ENCODE peak calls at places on chromosome 1, in four cellular contexts. One of them, this sample, is unnamed.

GRCh38 chr1:154342836-154343472 is 17.6 kb downstream of the ATP8B2 start:
- DNase-seq in K562: no peak
- DNase-seq in GM12878: no peak
- DNase-seq in HepG2: no peak
- DNase-seq in this sample: no peak

GRCh38 chr1:155499953-155500621 is 62.5 kb downstream of the ASH1L start:
- DNase-seq in K562: no peak
- DNase-seq in GM12878: peak
- DNase-seq in HepG2: no peak
- DNase-seq in this sample: peak

GRCh38 chr1:23387494-23387893 is 17.9 kb upstream of the ZNF436 start:
- DNase-seq in K562: no peak
- DNase-seq in GM12878: no peak
- DNase-seq in HepG2: no peak
- DNase-seq in this sample: no peak

GRCh38 chr1:85393490-85393889 is 71.5 kb downstream of the DDAH1 start:
- DNase-seq in K562: no peak
- DNase-seq in GM12878: no peak
- DNase-seq in HepG2: no peak
- DNase-seq in this sample: no peak

GRCh38 chr1:101128211-101128727 is 102.7 kb upstream of the DPH5 start:
- DNase-seq in K562: peak
- DNase-seq in GM12878: peak
- DNase-seq in HepG2: peak
- DNase-seq in this sample: peak

GRCh38 chr1:70066711-70067110 is 138.7 kb downstream of the LRRC40 start:
- DNase-seq in K562: no peak
- DNase-seq in GM12878: no peak
- DNase-seq in HepG2: no peak
- DNase-seq in this sample: no peak

GRCh38 chr1:10378071-10378841 is 20.6 kb upstream of the PGD start:
- DNase-seq in K562: peak
- DNase-seq in GM12878: no peak
- DNase-seq in HepG2: no peak
- DNase-seq in this sample: peak

GRCh38 chr1:239243003-239243402 is 143.4 kb upstream of the CHRM3 start:
- DNase-seq in K562: no peak
- DNase-seq in GM12878: no peak
- DNase-seq in HepG2: no peak
- DNase-seq in this sample: no peak

GRCh38 chr1:181397841-181398240 is 85.5 kb upstream of the CACNA1E start:
- DNase-seq in K562: no peak
- DNase-seq in GM12878: peak
- DNase-seq in HepG2: no peak
- DNase-seq in this sample: no peak

DNA sequence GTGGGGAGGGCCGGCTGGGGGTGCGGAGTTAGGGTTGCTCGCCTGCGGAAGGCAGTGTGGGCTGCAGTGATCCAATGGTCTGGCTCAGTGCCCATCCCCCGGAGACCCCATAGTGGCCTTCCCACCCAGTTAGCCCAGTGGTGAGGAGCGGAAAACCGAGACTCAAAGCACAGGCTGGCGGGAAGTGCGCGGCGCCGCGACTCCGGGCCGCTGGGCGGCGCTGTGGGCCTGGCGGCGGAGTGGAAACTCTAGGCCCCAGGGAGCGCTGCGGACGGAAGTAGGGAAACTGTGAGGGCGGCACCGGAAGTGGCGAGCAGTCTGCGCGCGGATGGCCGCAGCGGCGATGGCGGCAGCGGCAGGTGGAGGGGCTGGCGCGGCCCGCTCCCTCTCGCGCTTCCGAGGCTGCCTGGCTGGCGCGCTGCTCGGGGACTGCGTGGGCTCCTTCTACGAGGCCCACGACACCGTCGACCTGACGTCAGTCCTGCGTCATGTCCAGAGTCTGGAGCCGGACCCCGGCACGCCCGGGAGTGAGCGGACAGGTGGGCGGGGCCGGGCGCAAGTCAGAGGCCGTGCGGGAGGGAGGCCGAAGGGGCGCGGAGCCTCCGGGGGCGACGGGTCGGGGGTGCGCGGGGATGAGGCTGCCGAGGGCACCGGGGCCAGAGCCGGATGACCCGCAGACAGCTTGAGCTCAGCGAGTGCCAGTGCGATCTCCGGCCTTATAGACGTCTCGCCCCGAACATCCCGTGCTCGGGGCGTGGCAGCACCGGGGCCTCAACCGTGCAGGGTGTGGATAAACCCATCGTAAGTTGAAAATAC is at the start of gene ADPRS:
- DNase-seq in K562: peak
- DNase-seq in GM12878: peak
- DNase-seq in HepG2: peak
- DNase-seq in this sample: peak
- TF ChIP-seq REST in K562: peak
- TF ChIP-seq REST in GM12878: peak
- TF ChIP-seq REST in HepG2: peak
- TF ChIP-seq REST in this sample: peak

DNA sequence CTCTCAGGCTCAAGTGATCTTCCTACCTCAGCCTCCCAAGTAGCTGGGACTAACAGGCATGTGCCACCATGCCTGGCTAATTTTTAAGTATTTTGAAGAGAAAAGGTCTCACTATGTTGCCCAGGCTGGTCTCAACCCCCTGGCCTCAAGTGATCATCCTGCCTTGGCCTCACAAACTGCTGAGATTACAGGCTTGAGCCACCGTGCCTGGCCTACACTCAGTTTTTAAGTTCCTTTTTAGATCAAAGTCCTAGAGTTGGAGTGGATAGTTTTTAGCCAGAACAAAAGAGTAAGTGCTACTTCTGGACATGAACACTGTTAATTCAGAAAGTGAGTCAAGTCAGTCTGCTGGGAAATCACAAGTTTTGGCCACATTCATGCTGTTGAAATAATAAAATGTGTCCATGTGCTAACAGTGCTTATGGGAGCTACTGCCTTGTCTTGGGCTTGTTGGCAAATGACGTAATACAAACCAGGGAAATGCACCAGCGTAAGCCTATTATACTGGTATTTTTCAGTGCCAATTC is 84.2 kb downstream of the NDUFS5 start:
- DNase-seq in K562: no peak
- DNase-seq in GM12878: no peak
- DNase-seq in HepG2: no peak
- DNase-seq in this sample: no peak
- TF ChIP-seq GABPA in K562: no peak
- TF ChIP-seq GABPA in GM12878: no peak
- TF ChIP-seq GABPA in HepG2: no peak
- TF ChIP-seq GABPA in this sample: no peak

DNA sequence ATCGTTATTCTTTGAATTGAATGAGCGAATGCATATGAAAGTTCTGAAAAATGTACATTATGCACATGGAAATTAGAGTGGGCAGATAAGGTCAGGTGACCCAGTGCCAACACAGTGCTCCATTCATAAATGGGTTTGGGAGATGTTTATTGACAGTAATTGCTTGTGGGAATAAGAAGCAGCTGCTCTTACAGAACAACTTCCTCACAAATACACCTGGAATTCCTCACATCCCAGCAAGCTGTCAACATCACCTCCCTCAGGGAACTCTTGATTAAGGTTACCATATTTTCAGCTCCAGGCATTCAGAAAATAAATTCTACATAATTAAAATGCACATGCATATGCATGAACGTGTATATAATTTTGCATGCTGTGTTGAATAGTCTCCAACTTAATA is 54.9 kb upstream of the GNG12 start:
- DNase-seq in K562: no peak
- DNase-seq in GM12878: no peak
- DNase-seq in HepG2: no peak
- DNase-seq in this sample: no peak
- TF ChIP-seq POLR2AphosphoS5 in K562: no peak
- TF ChIP-seq POLR2AphosphoS5 in GM12878: no peak
- TF ChIP-seq POLR2AphosphoS5 in HepG2: no peak
- TF ChIP-seq POLR2AphosphoS5 in this sample: no peak

DNA sequence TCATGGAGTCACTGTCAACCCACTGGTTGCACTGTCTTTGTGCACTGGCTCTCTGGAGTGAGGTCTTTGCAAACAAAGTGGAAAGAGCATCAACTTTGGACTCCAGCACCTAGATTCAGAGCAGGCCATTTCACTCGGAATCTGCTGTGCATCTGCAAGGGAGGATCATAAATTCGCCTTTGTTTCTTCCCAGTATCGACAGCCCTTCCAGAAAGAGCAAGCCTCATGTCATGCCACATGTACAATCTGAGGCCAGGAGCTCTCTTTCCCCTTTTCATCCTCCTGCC is 853 bp upstream of the PCSK9 start:
- DNase-seq in K562: no peak
- DNase-seq in GM12878: no peak
- DNase-seq in HepG2: peak
- DNase-seq in this sample: no peak
- TF ChIP-seq REST in K562: no peak
- TF ChIP-seq REST in GM12878: no peak
- TF ChIP-seq REST in HepG2: no peak
- TF ChIP-seq REST in this sample: no peak

GRCh38 chr1:214958491-214958890 is 124.0 kb upstream of the KCNK2 start:
- DNase-seq in K562: no peak
- DNase-seq in GM12878: no peak
- DNase-seq in HepG2: no peak
- DNase-seq in this sample: no peak

GRCh38 chr1:214952648-214953047 is 129.9 kb upstream of the KCNK2 start:
- DNase-seq in K562: no peak
- DNase-seq in GM12878: no peak
- DNase-seq in HepG2: no peak
- DNase-seq in this sample: no peak

GRCh38 chr1:214957330-214958137 is 125.0 kb upstream of the KCNK2 start:
- DNase-seq in K562: no peak
- DNase-seq in GM12878: no peak
- DNase-seq in HepG2: no peak
- DNase-seq in this sample: peak
- TF ChIP-seq GABPA in K562: peak
- TF ChIP-seq GABPA in GM12878: no peak
- TF ChIP-seq GABPA in HepG2: no peak
- TF ChIP-seq GABPA in this sample: peak

GRCh38 chr1:34867421-34867820 is 7.9 kb upstream of the SMIM12 start:
- DNase-seq in K562: no peak
- DNase-seq in GM12878: no peak
- DNase-seq in HepG2: no peak
- DNase-seq in this sample: no peak

GRCh38 chr1:34865573-34865972 is 6.0 kb upstream of the SMIM12 start:
- DNase-seq in K562: no peak
- DNase-seq in GM12878: no peak
- DNase-seq in HepG2: no peak
- DNase-seq in this sample: no peak

GRCh38 chr1:34866762-34867109 is 7.2 kb upstream of the SMIM12 start:
- DNase-seq in K562: no peak
- DNase-seq in GM12878: no peak
- DNase-seq in HepG2: no peak
- DNase-seq in this sample: no peak

GRCh38 chr1:34864759-34865158 is 5.2 kb upstream of the SMIM12 start:
- DNase-seq in K562: peak
- DNase-seq in GM12878: no peak
- DNase-seq in HepG2: no peak
- DNase-seq in this sample: peak

GRCh38 chr1:34865981-34866761 is 6.6 kb upstream of the SMIM12 start:
- DNase-seq in K562: peak
- DNase-seq in GM12878: peak
- DNase-seq in HepG2: peak
- DNase-seq in this sample: peak
- TF ChIP-seq POLR2AphosphoS5 in K562: no peak
- TF ChIP-seq POLR2AphosphoS5 in GM12878: peak
- TF ChIP-seq POLR2AphosphoS5 in HepG2: no peak
- TF ChIP-seq POLR2AphosphoS5 in this sample: peak